ENCODE peak calls at places on chromosome 16, in ten cellular contexts. J is H9; H is stimulated activated CD4-positive, alpha-beta T cell treated with anti-CD3 and anti-CD28 coated beads, TNF-alpha, amount 100 ng/mL, for 1 hour; W is tibial artery; F is ecto neural progenitor cell; S is HuH-7.5; T is sciatic nerve; X is stimulated activated effector memory CD8-positive, alpha-beta T cell treated with anti-CD3 and anti-CD28 coated beads, Interleukin-12 subunit alpha, Interleukin-12 subunit beta, amount 100 ng/mL, for 72 hours; N is D341Med; A is stomach. G is an unnamed sample.
A peak's percentile ranks its signal among the peaks of the same experiment; 100 is the strongest.

GRCh38 chr16:85205747-85206471 is 93.6 kb upstream of the CIBAR2 start:
- DNase-seq in J (no peak), H (no peak), W (no peak), F (no peak), S (no peak), T (no peak), X (no peak), N (no peak), A (no peak), G (peak; percentile 50)

GRCh38 chr16:15701975-15702970 is 52.2 kb downstream of the NDE1 start:
- DNase-seq in J (no peak), H (no peak), W (no peak), F (no peak), S (no peak), T (no peak), X (no peak), N (no peak), A (no peak), G (peak; percentile 25)

GRCh38 chr16:53112015-53112414 is 57.2 kb downstream of the CHD9 start:
- DNase-seq in J (no peak), H (no peak), W (no peak), F (no peak), S (no peak), T (no peak), X (no peak), N (no peak), A (no peak), G (no peak)

GRCh38 chr16:68286153-68287074 is 22.1 kb downstream of the SLC7A6 start:
- DNase-seq in J (no peak), H (no peak), W (no peak), F (no peak), S (no peak), T (no peak), X (no peak), N (peak; percentile 68), A (no peak), G (no peak)

GRCh38 chr16:16830973-16831372 is 452.0 kb downstream of the NPIPA7 start:
- DNase-seq in J (no peak), H (no peak), W (no peak), F (no peak), S (no peak), T (no peak), X (no peak), N (no peak), A (no peak), G (no peak)

GRCh38 chr16:69326172-69326873 is 4.1 kb downstream of the PDF start:
- DNase-seq in J (no peak), H (no peak), W (no peak), F (no peak), S (peak; percentile 85), T (no peak), X (no peak), N (no peak), A (no peak), G (no peak)

GRCh38 chr16:75254359-75254837 is 3.0 kb upstream of the BCAR1 start:
- DNase-seq in J (peak; percentile 78), H (no peak), W (peak; percentile 85), F (peak; percentile 46), S (peak; percentile 68), T (no peak), X (no peak), N (no peak), A (no peak), G (peak; percentile 68)

GRCh38 chr16:5042574-5043171 is 8.9 kb upstream of the NAGPA start:
- DNase-seq in J (no peak), H (no peak), W (no peak), F (no peak), S (no peak), T (no peak), X (no peak), N (no peak), A (no peak), G (no peak)

GRCh38 chr16:67458121-67458641 is 22.8 kb downstream of the ATP6V0D1 start:
- DNase-seq in J (no peak), H (no peak), W (no peak), F (no peak), S (no peak), T (no peak), X (no peak), N (no peak), A (no peak), G (peak; percentile 34)

GRCh38 chr16:67645397-67646121 is 615 bp downstream of the CARMIL2 start:
- DNase-seq in J (no peak), H (no peak), W (no peak), F (peak; percentile 48), S (peak; percentile 19), T (no peak), X (no peak), N (no peak), A (no peak), G (no peak)

GRCh38 chr16:69924041-69924775 is 26.9 kb upstream of the CLEC18A start:
- DNase-seq in J (no peak), H (no peak), W (no peak), F (no peak), S (no peak), T (peak; percentile 64), X (no peak), N (no peak), A (no peak), G (no peak)

GRCh38 chr16:55324491-55325447 is 766 bp downstream of the IRX6 start:
- DNase-seq in J (peak; percentile 49), H (no peak), W (peak; percentile 65), F (peak; percentile 64), S (no peak), T (no peak), X (no peak), N (no peak), A (no peak), G (no peak)